ENCODE peak calls at places on chromosomes 16 and 17, in ten cellular contexts. J, W, P, N, D, U, L, F, A and O are unnamed samples.
A peak's percentile ranks its signal among the peaks of the same experiment; 100 is the strongest.

GRCh38 chr17:17057057-17057551 is 14.8 kb downstream of the MPRIP start:
- DNase-seq in W (no peak), F (peak; percentile 43), N (no peak), L (no peak), U (peak; percentile 52), D (no peak), J (no peak), P (no peak), A (no peak), O (no peak)

GRCh38 chr16:19722981-19723380 is 4.9 kb downstream of the IQCK start:
- DNase-seq in P (no peak), A (no peak), D (no peak), N (no peak), U (no peak), L (no peak), J (no peak), F (no peak), W (no peak), O (no peak)

GRCh38 chr16:15031179-15031578 is 24.7 kb downstream of the NTAN1 start:
- DNase-seq in A (no peak), N (no peak), P (no peak), J (no peak), D (no peak), F (peak; percentile 38), L (no peak), W (no peak), U (no peak), O (no peak)

GRCh38 chr17:68399638-68400403 is 57.5 kb downstream of the WIPI1 start:
- DNase-seq in J (no peak), W (no peak), A (no peak), P (peak; percentile 64), D (no peak), U (no peak), L (no peak), F (peak; percentile 62), N (no peak), O (peak; percentile 70)

GRCh38 chr16:57786632-57787518 is 15.4 kb downstream of the KIFC3 start:
- DNase-seq in P (no peak), J (no peak), F (peak; percentile 90), A (no peak), L (no peak), D (no peak), W (no peak), U (no peak), N (no peak), O (peak; percentile 22)

GRCh38 chr17:46894476-46895151 is 28.3 kb upstream of the GOSR2 start:
- DNase-seq in L (no peak), A (no peak), W (no peak), P (no peak), F (no peak), J (no peak), U (no peak), D (no peak), N (no peak), O (no peak)

GRCh38 chr16:31356566-31357323 is 1.8 kb downstream of the ITGAX start:
- DNase-seq in J (no peak), A (no peak), W (no peak), L (no peak), U (no peak), P (peak; percentile 4), D (no peak), N (no peak), F (no peak), O (no peak)

GRCh38 chr16:77234611-77235010 is 35.4 kb downstream of the SYCE1L start:
- DNase-seq in J (no peak), W (no peak), D (no peak), A (no peak), P (peak; percentile 9), L (no peak), F (no peak), U (no peak), N (no peak), O (no peak)

GRCh38 chr17:69949931-69950330 is 125.1 kb upstream of the KCNJ16 start:
- DNase-seq in J (no peak), U (no peak), F (no peak), D (no peak), A (no peak), L (no peak), W (no peak), P (no peak), N (no peak), O (no peak)